ENCODE peak calls at places on chromosomes 7 and 10, in four cellular contexts. C is B cell, J is AG09319, O is esophagus squamous epithelium. R is an unnamed sample.

GRCh38 chr7:45642044-45642443 is 67.9 kb downstream of the ADCY1 start:
- DNase-seq in C (no peak), J (no peak), O (no peak), R (no peak)

GRCh38 chr10:11165591-11166543 is 148.2 kb downstream of the CELF2 start:
- DNase-seq in C (peak; percentile 75), J (no peak), O (no peak), R (peak; percentile 83)

GRCh38 chr7:767941-768729 is 41.1 kb upstream of the PRKAR1B start:
- DNase-seq in C (no peak), J (no peak), O (no peak), R (no peak)

GRCh38 chr10:95290446-95290800 is 380 bp downstream of the PDLIM1 start:
- DNase-seq in C (no peak), J (no peak), O (no peak), R (no peak)

GRCh38 chr10:7014721-7015120 is 396.1 kb downstream of the SFMBT2 start:
- DNase-seq in C (no peak), J (no peak), O (no peak), R (no peak)

GRCh38 chr7:26627871-26628270 is 236.5 kb downstream of the SKAP2 start:
- DNase-seq in C (no peak), J (no peak), O (no peak), R (no peak)

GRCh38 chr10:68303849-68304412 is 27.9 kb upstream of the HNRNPH3 start:
- DNase-seq in C (no peak), J (no peak), O (no peak), R (no peak)

GRCh38 chr7:76358053-76358477 is 726 bp downstream of the YWHAG start:
- DNase-seq in C (peak; percentile 75), J (no peak), O (no peak), R (peak; percentile 39)

GRCh38 chr7:93178213-93178612 is 30.0 kb upstream of the SAMD9L start:
- DNase-seq in C (no peak), J (no peak), O (no peak), R (no peak)
- TF ChIP-seq CTCF in C (no peak), J (no peak), O (no peak), R (no peak)

GRCh38 chr10:104622598-104623209 is 18.4 kb upstream of the SORCS3 start:
- DNase-seq in C (no peak), J (no peak), O (no peak), R (no peak)
- TF ChIP-seq CTCF in C (no peak), J (peak; percentile 2), O (no peak), R (peak; percentile 38)

GRCh38 chr7:44565795-44566559 is 7.7 kb downstream of the DDX56 start:
- DNase-seq in C (no peak), J (no peak), O (no peak), R (no peak)
- TF ChIP-seq CTCF in C (peak; percentile 59), J (no peak), O (peak; percentile 17), R (no peak)

GRCh38 chr7:98758157-98758556 is 111.7 kb downstream of the TMEM130 start:
- DNase-seq in C (no peak), J (no peak), O (no peak), R (no peak)
- TF ChIP-seq CTCF in C (no peak), J (no peak), O (no peak), R (no peak)

GRCh38 chr10:126551197-126551596 is 119.3 kb downstream of the C10orf90 start:
- DNase-seq in C (no peak), J (no peak), O (no peak), R (no peak)
- TF ChIP-seq CTCF in C (no peak), J (no peak), O (no peak), R (no peak)

GRCh38 chr10:75400163-75400768 is 1.3 kb downstream of the ZNF503 start:
- DNase-seq in C (peak; percentile 64), J (no peak), O (no peak), R (peak; percentile 56)
- TF ChIP-seq CTCF in C (no peak), J (no peak), O (no peak), R (no peak)

GRCh38 chr7:155011081-155011480 is 8.2 kb upstream of the PAXIP1 start:
- DNase-seq in C (no peak), J (no peak), O (no peak), R (no peak)

GRCh38 chr7:155009570-155010157 is 6.7 kb upstream of the PAXIP1 start:
- DNase-seq in C (no peak), J (no peak), O (no peak), R (peak; percentile 22)

GRCh38 chr7:155002411-155003214 is at the start of gene PAXIP1:
- DNase-seq in C (peak; percentile 93), J (peak; percentile 11), O (no peak), R (peak; percentile 89)

GRCh38 chr7:155003215-155003999 is 483 bp upstream of the PAXIP1 start:
- DNase-seq in C (peak; percentile 99), J (peak; percentile 63), O (peak; percentile 21), R (peak; percentile 98)

DNA sequence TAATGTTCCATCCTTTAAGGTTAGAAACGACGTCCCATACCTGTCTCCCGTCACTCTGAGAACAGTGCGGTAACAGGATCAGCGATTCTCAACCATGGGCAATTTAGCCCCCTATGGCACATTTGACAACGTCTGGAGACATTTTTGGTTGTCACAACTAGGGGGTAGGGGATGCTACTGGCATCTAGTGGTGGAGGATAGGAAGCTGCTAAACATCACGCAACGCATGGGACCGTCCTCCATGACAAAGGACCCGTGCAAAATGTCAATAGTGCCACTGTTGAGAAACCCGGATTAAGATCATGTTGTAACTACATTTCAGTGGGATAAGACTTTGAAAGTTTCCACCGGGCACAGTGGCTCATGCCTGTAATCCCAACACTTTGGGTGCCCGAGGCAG is 5.0 kb upstream of the PAXIP1 start:
- DNase-seq in C (peak; percentile 21), J (no peak), O (no peak), R (no peak)
- TF ChIP-seq CTCF in C (peak; percentile 54), J (peak; percentile 11), O (no peak), R (peak; percentile 39)

R was measured in GM13977.